ENCODE peak calls at places on chromosomes 7 and 10, in eight cellular contexts. D is adrenal gland, P is tibial nerve, S is MM.1S, C is prostate gland, E is IMR-90, Q is A673, R is gastrocnemius medialis. M is an unnamed sample. For H3K9me3, the result is how much of the 10 kb centered on the place peaks cover.

GRCh38 chr10:43202224-43202656 is 64.0 kb downstream of the CSGALNACT2 start:
- DNase-seq in E (no peak), Q (peak), R (no peak), D (peak), S (peak), P (no peak), C (no peak), M (no peak)

GRCh38 chr7:81053623-81054022 is 134.8 kb upstream of the SEMA3C start:
- DNase-seq in P (no peak), R (no peak), Q (no peak), D (no peak), E (peak), S (no peak), C (no peak), M (no peak)

GRCh38 chr10:47054936-47055335 is 143.7 kb downstream of the PTPN20 start:
- DNase-seq in D (no peak), C (no peak), P (no peak), Q (no peak), R (no peak), S (no peak), E (no peak), M (no peak)

GRCh38 chr7:131538791-131539179 is 17.6 kb downstream of the PODXL start:
- DNase-seq in S (no peak), P (no peak), D (no peak), E (no peak), Q (peak), C (no peak), R (peak), M (no peak)

GRCh38 chr10:120421250-120421649 is 35.8 kb upstream of the PLPP4 start:
- DNase-seq in R (no peak), C (no peak), D (no peak), P (no peak), Q (no peak), S (no peak), E (no peak), M (no peak)

GRCh38 chr7:1160665-1161010 is 642 bp upstream of the ZFAND2A start:
- DNase-seq in Q (no peak), P (no peak), R (no peak), C (no peak), S (peak), E (no peak), D (no peak), M (no peak)

GRCh38 chr10:86191166-86191565 is 175.4 kb downstream of the GRID1 start:
- DNase-seq in Q (no peak), C (no peak), S (no peak), D (no peak), E (no peak), P (no peak), R (no peak), M (no peak)

GRCh38 chr10:100008142-100008522 is 1.6 kb downstream of the DNMBP start:
- DNase-seq in E (peak), R (no peak), C (no peak), P (no peak), S (no peak), D (peak), Q (no peak), M (no peak)

GRCh38 chr10:97640868-97641811 is 669 bp downstream of the PI4K2A start:
- DNase-seq in P (no peak), R (peak), S (peak), C (peak), E (peak), Q (peak), D (peak), M (no peak)

GRCh38 chr7:921581-922333 is 32.7 kb downstream of the ADAP1 start:
- DNase-seq in D (peak), Q (no peak), C (no peak), P (peak), S (no peak), E (no peak), R (no peak), M (no peak)

GRCh38 chr7:50858528-50859245 is 76.0 kb upstream of the GRB10 start:
- DNase-seq in D (no peak), S (no peak), E (no peak), Q (no peak), P (no peak), R (no peak), C (no peak), M (no peak)

GRCh38 chr7:50857804-50858203 is 75.1 kb upstream of the GRB10 start:
- DNase-seq in Q (no peak), E (no peak), P (no peak), R (no peak), C (no peak), S (no peak), D (peak), M (no peak)

GRCh38 chr7:50856231-50856630 is 73.5 kb upstream of the GRB10 start:
- DNase-seq in S (no peak), Q (no peak), C (no peak), P (no peak), E (no peak), R (no peak), D (no peak), M (no peak)

GRCh38 chr7:50855526-50855925 is 72.8 kb upstream of the GRB10 start:
- DNase-seq in S (no peak), Q (no peak), E (no peak), C (no peak), R (no peak), P (no peak), D (no peak), M (no peak)

GRCh38 chr7:50856821-50857220 is 74.1 kb upstream of the GRB10 start:
- DNase-seq in C (no peak), P (no peak), R (no peak), S (no peak), D (no peak), E (no peak), Q (no peak), M (no peak)
- H3K9me3 ChIP-seq in C (under half), P (under half), R (under half), S (under half), D (under half), E (under half), Q (under half), M (under half)

GRCh38 chr7:116836911-116837310 is 25.5 kb upstream of the CAPZA2 start:
- DNase-seq in P (no peak), C (no peak), S (no peak), Q (no peak), D (no peak), R (no peak), E (no peak), M (no peak)
- H3K4me3 ChIP-seq in P (no peak), C (no peak), S (no peak), Q (no peak), D (no peak), R (no peak), E (no peak), M (no peak)

GRCh38 chr7:55622241-55622835 is 50.0 kb upstream of the VOPP1 start:
- DNase-seq in R (no peak), S (no peak), C (no peak), P (no peak), E (no peak), D (no peak), Q (peak), M (no peak)
- H3K9me3 ChIP-seq in R (under half), S (under half), C (under half), P (under half), E (under half), D (under half), Q (under half), M (under half)

GRCh38 chr7:41956712-41957111 is 253.8 kb upstream of the INHBA start:
- DNase-seq in Q (no peak), D (no peak), E (no peak), P (no peak), S (no peak), C (no peak), R (no peak), M (no peak)

GRCh38 chr7:41955475-41956243 is 252.8 kb upstream of the INHBA start:
- DNase-seq in D (peak), C (peak), E (peak), S (no peak), Q (peak), P (peak), R (peak), M (peak)

DNA sequence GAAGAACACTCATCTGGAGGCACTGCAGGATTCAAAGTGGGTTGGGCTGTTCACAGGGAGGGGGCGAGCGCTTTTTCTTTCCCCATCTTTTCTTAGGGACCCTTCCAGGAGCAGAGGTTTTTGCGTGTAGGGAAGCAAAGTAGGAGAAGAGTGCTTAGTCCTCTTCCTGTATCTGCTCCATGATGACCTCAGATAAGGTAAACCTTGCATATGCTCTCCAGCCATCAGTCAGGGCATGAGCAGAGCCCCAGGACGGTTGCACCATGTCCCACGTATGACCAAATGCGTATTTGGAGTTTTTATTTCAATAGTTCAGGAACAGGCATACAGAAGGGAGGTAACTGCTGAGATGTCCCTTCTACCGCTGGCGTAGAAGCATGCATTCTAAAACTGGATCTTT is 253.4 kb upstream of the INHBA start:
- DNase-seq in E (no peak), P (no peak), C (no peak), S (no peak), R (no peak), Q (no peak), D (no peak), M (no peak)
- H3K4me3 ChIP-seq in E (no peak), P (no peak), C (no peak), S (no peak), R (no peak), Q (no peak), D (no peak), M (peak)

GRCh38 chr7:158077441-158077840 is 510.2 kb downstream of the PTPRN2 start:
- DNase-seq in S (no peak), P (no peak), Q (no peak), R (no peak), E (no peak), D (no peak), C (no peak), M (no peak)

GRCh38 chr7:158082761-158083160 is 504.9 kb downstream of the PTPRN2 start:
- DNase-seq in Q (no peak), C (no peak), P (no peak), S (no peak), E (no peak), R (no peak), D (no peak), M (no peak)

GRCh38 chr7:158083526-158084310 is 503.9 kb downstream of the PTPRN2 start:
- DNase-seq in P (no peak), R (no peak), D (no peak), E (no peak), S (no peak), Q (no peak), C (no peak), M (no peak)

GRCh38 chr7:158078161-158078910 is 509.3 kb downstream of the PTPRN2 start:
- DNase-seq in R (no peak), D (no peak), P (no peak), C (no peak), E (no peak), Q (no peak), S (no peak), M (no peak)

GRCh38 chr7:158080899-158081445 is 506.7 kb downstream of the PTPRN2 start:
- DNase-seq in R (no peak), D (no peak), E (no peak), Q (no peak), C (no peak), S (no peak), P (no peak), M (no peak)
- H3K9me3 ChIP-seq in R (under half), D (under half), E (half or more), Q (under half), C (under half), S (under half), P (under half), M (under half)

GRCh38 chr10:105751688-105752087 is 1110.6 kb downstream of the SORCS3 start:
- DNase-seq in D (no peak), C (no peak), R (no peak), Q (no peak), E (no peak), P (no peak), S (no peak), M (no peak)
- H3K4me3 ChIP-seq in D (no peak), C (no peak), R (no peak), Q (no peak), E (no peak), P (no peak), S (no peak), M (no peak)

GRCh38 chr7:32142649-32143048 is 72.4 kb upstream of the PDE1C start:
- DNase-seq in R (no peak), P (no peak), C (no peak), D (no peak), E (peak), S (no peak), Q (no peak), M (no peak)

GRCh38 chr7:32145911-32146310 is 75.7 kb upstream of the PDE1C start:
- DNase-seq in Q (no peak), P (no peak), R (no peak), C (no peak), D (no peak), E (no peak), S (no peak), M (no peak)

GRCh38 chr7:32147909-32148308 is 77.7 kb upstream of the PDE1C start:
- DNase-seq in S (no peak), R (no peak), Q (no peak), P (no peak), E (peak), D (no peak), C (no peak), M (no peak)

GRCh38 chr7:32140540-32140939 is 70.3 kb upstream of the PDE1C start:
- DNase-seq in E (no peak), R (no peak), C (no peak), Q (no peak), D (no peak), S (no peak), P (no peak), M (no peak)

GRCh38 chr7:32143271-32143670 is 73.1 kb upstream of the PDE1C start:
- DNase-seq in Q (no peak), S (no peak), P (no peak), C (no peak), E (peak), D (no peak), R (no peak), M (no peak)
- H3K9me3 ChIP-seq in Q (under half), S (under half), P (under half), C (under half), E (under half), D (under half), R (under half), M (under half)

GRCh38 chr10:126147866-126148578 is 240.3 kb downstream of the ADAM12 start:
- DNase-seq in S (no peak), R (no peak), C (no peak), E (peak), P (no peak), D (no peak), Q (peak), M (no peak)
- H3K4me3 ChIP-seq in S (no peak), R (no peak), C (no peak), E (no peak), P (no peak), D (no peak), Q (no peak), M (no peak)

GRCh38 chr7:159175792-159176191 is 31.1 kb upstream of the VIPR2 start:
- DNase-seq in D (no peak), P (no peak), S (peak), E (no peak), Q (no peak), C (no peak), R (no peak), M (no peak)

GRCh38 chr7:159172314-159172892 is 27.7 kb upstream of the VIPR2 start:
- DNase-seq in D (no peak), E (no peak), P (no peak), S (no peak), R (no peak), C (no peak), Q (no peak), M (no peak)

GRCh38 chr7:159177270-159178036 is 32.8 kb upstream of the VIPR2 start:
- DNase-seq in C (no peak), S (no peak), D (no peak), E (no peak), Q (no peak), R (no peak), P (no peak), M (no peak)
- H3K9me3 ChIP-seq in C (under half), S (under half), D (under half), E (under half), Q (under half), R (under half), P (under half), M (under half)

GRCh38 chr10:14010083-14010551 is 320.6 kb downstream of the FRMD4A start:
- DNase-seq in Q (peak), E (peak), S (no peak), R (no peak), C (no peak), P (no peak), D (no peak), M (no peak)

GRCh38 chr10:14010827-14011574 is 319.7 kb downstream of the FRMD4A start:
- DNase-seq in C (no peak), S (no peak), P (no peak), E (no peak), R (no peak), Q (no peak), D (no peak), M (no peak)

GRCh38 chr10:14014423-14014822 is 316.3 kb downstream of the FRMD4A start:
- DNase-seq in D (no peak), S (no peak), P (no peak), C (no peak), R (no peak), Q (no peak), E (no peak), M (no peak)

GRCh38 chr10:14008648-14009072 is 322.1 kb downstream of the FRMD4A start:
- DNase-seq in E (peak), S (no peak), R (no peak), Q (no peak), C (no peak), P (no peak), D (no peak), M (no peak)

GRCh38 chr10:14009315-14010082 is 321.2 kb downstream of the FRMD4A start:
- DNase-seq in P (no peak), S (no peak), R (no peak), C (no peak), D (no peak), Q (peak), E (peak), M (no peak)
- H3K4me3 ChIP-seq in P (peak), S (no peak), R (peak), C (no peak), D (no peak), Q (peak), E (peak), M (peak)

M was measured in thoracic aorta.